ENCODE peak calls at places on chromosome 13, in seven cellular contexts. One of them, this sample, is unnamed.

GRCh38 chr13:41561179-41561578 is 103.8 kb downstream of the RGCC start:
- DNase-seq in Peyer's patch: no peak
- DNase-seq in B cell: no peak
- DNase-seq in coronary artery: no peak
- DNase-seq in foreskin fibroblast: peak; percentile 46
- DNase-seq in pancreas: no peak
- DNase-seq in GM12878: no peak
- DNase-seq in this sample: no peak

GRCh38 chr13:32309812-32310706 is 5.1 kb downstream of the ZAR1L start:
- DNase-seq in Peyer's patch: no peak
- DNase-seq in coronary artery: no peak
- DNase-seq in B cell: peak; percentile 34
- DNase-seq in GM12878: no peak
- DNase-seq in foreskin fibroblast: peak; percentile 49
- DNase-seq in pancreas: no peak
- DNase-seq in this sample: no peak

GRCh38 chr13:46905249-46905648 is 8.4 kb upstream of the HTR2A start:
- DNase-seq in coronary artery: no peak
- DNase-seq in Peyer's patch: no peak
- DNase-seq in pancreas: no peak
- DNase-seq in B cell: no peak
- DNase-seq in GM12878: no peak
- DNase-seq in foreskin fibroblast: peak; percentile 30
- DNase-seq in this sample: no peak

GRCh38 chr13:24997367-24997967 is 98.5 kb upstream of the PABPC3 start:
- DNase-seq in GM12878: no peak
- DNase-seq in B cell: no peak
- DNase-seq in foreskin fibroblast: no peak
- DNase-seq in Peyer's patch: no peak
- DNase-seq in pancreas: no peak
- DNase-seq in coronary artery: no peak
- DNase-seq in this sample: no peak

GRCh38 chr13:38947049-38947448 is 43.6 kb downstream of the STOML3 start:
- DNase-seq in foreskin fibroblast: no peak
- DNase-seq in Peyer's patch: no peak
- DNase-seq in B cell: no peak
- DNase-seq in coronary artery: no peak
- DNase-seq in GM12878: no peak
- DNase-seq in pancreas: no peak
- DNase-seq in this sample: no peak

GRCh38 chr13:25902946-25903345 is 148.9 kb downstream of the SHISA2 start:
- DNase-seq in GM12878: peak; percentile 55
- DNase-seq in coronary artery: no peak
- DNase-seq in B cell: no peak
- DNase-seq in foreskin fibroblast: no peak
- DNase-seq in pancreas: no peak
- DNase-seq in Peyer's patch: no peak
- DNase-seq in this sample: no peak

GRCh38 chr13:75832812-75833211 is 196.7 kb downstream of the LMO7 start:
- DNase-seq in Peyer's patch: no peak
- DNase-seq in B cell: no peak
- DNase-seq in foreskin fibroblast: no peak
- DNase-seq in pancreas: no peak
- DNase-seq in GM12878: no peak
- DNase-seq in coronary artery: no peak
- DNase-seq in this sample: no peak

GRCh38 chr13:101714195-101714594 is 261.7 kb downstream of the ITGBL1 start:
- DNase-seq in Peyer's patch: no peak
- DNase-seq in GM12878: no peak
- DNase-seq in foreskin fibroblast: no peak
- DNase-seq in pancreas: no peak
- DNase-seq in coronary artery: no peak
- DNase-seq in B cell: no peak
- DNase-seq in this sample: no peak

GRCh38 chr13:31050486-31051400 is 111.0 kb downstream of the HSPH1 start:
- DNase-seq in B cell: no peak
- DNase-seq in Peyer's patch: peak; percentile 15
- DNase-seq in GM12878: no peak
- DNase-seq in pancreas: no peak
- DNase-seq in foreskin fibroblast: no peak
- DNase-seq in coronary artery: no peak
- DNase-seq in this sample: no peak

GRCh38 chr13:87810920-87811344 is 139.8 kb downstream of the SLITRK5 start:
- DNase-seq in coronary artery: no peak
- DNase-seq in pancreas: no peak
- DNase-seq in foreskin fibroblast: no peak
- DNase-seq in GM12878: no peak
- DNase-seq in Peyer's patch: no peak
- DNase-seq in B cell: no peak
- DNase-seq in this sample: no peak

GRCh38 chr13:64029343-64030093 is 2613.9 kb upstream of the PCDH20 start:
- DNase-seq in foreskin fibroblast: no peak
- DNase-seq in GM12878: no peak
- DNase-seq in pancreas: peak; percentile 10
- DNase-seq in B cell: no peak
- DNase-seq in Peyer's patch: no peak
- DNase-seq in coronary artery: no peak
- DNase-seq in this sample: no peak

GRCh38 chr13:76161143-76161542 is 525.0 kb downstream of the LMO7 start:
- DNase-seq in Peyer's patch: no peak
- DNase-seq in pancreas: no peak
- DNase-seq in B cell: no peak
- DNase-seq in foreskin fibroblast: no peak
- DNase-seq in GM12878: no peak
- DNase-seq in coronary artery: no peak
- DNase-seq in this sample: no peak

GRCh38 chr13:90974249-90974954 is 373.1 kb upstream of the MIR17HG start:
- DNase-seq in B cell: no peak
- DNase-seq in coronary artery: no peak
- DNase-seq in foreskin fibroblast: no peak
- DNase-seq in GM12878: no peak
- DNase-seq in Peyer's patch: no peak
- DNase-seq in pancreas: no peak
- DNase-seq in this sample: no peak

GRCh38 chr13:90968510-90968909 is 379.0 kb upstream of the MIR17HG start:
- DNase-seq in B cell: no peak
- DNase-seq in coronary artery: no peak
- DNase-seq in GM12878: no peak
- DNase-seq in Peyer's patch: no peak
- DNase-seq in foreskin fibroblast: no peak
- DNase-seq in pancreas: no peak
- DNase-seq in this sample: no peak
- TF ChIP-seq CTCF in B cell: no peak
- TF ChIP-seq CTCF in coronary artery: no peak
- TF ChIP-seq CTCF in GM12878: peak; percentile 30
- TF ChIP-seq CTCF in Peyer's patch: no peak
- TF ChIP-seq CTCF in foreskin fibroblast: no peak
- TF ChIP-seq CTCF in pancreas: no peak
- TF ChIP-seq CTCF in this sample: no peak

DNA sequence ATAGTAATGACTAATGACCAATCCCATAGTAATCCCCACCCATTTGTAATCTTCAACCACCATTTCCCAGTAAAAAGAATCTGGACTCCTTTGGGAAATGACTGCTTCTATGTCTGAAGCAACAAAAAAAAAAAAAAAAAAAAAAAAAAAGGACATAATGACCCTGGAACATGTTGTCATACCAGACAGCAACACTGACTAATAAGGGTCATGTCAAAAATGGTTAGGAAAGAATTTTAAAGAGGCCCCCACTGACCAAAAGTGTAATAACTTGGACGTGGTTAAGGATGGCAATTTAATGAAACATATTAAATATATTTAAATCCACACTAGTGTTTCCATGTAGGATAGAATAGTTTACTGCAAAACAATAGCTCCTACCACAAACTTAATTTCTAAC is 88.2 kb downstream of the TUBA3C start:
- DNase-seq in pancreas: no peak
- DNase-seq in Peyer's patch: no peak
- DNase-seq in GM12878: no peak
- DNase-seq in coronary artery: no peak
- DNase-seq in B cell: no peak
- DNase-seq in foreskin fibroblast: no peak
- DNase-seq in this sample: no peak
- TF ChIP-seq CTCF in pancreas: no peak
- TF ChIP-seq CTCF in Peyer's patch: no peak
- TF ChIP-seq CTCF in GM12878: no peak
- TF ChIP-seq CTCF in coronary artery: no peak
- TF ChIP-seq CTCF in B cell: no peak
- TF ChIP-seq CTCF in foreskin fibroblast: no peak
- TF ChIP-seq CTCF in this sample: no peak

GRCh38 chr13:51249767-51250741 is 27.9 kb downstream of the FAM124A start:
- DNase-seq in foreskin fibroblast: no peak
- DNase-seq in B cell: peak; percentile 41
- DNase-seq in pancreas: no peak
- DNase-seq in GM12878: no peak
- DNase-seq in Peyer's patch: no peak
- DNase-seq in coronary artery: no peak
- DNase-seq in this sample: no peak
- TF ChIP-seq CTCF in foreskin fibroblast: peak; percentile 36
- TF ChIP-seq CTCF in B cell: peak; percentile 40
- TF ChIP-seq CTCF in pancreas: peak; percentile 19
- TF ChIP-seq CTCF in GM12878: peak; percentile 27
- TF ChIP-seq CTCF in Peyer's patch: no peak
- TF ChIP-seq CTCF in coronary artery: no peak
- TF ChIP-seq CTCF in this sample: no peak

GRCh38 chr13:51724721-51725120 is 79.2 kb downstream of the DHRS12 start:
- DNase-seq in foreskin fibroblast: no peak
- DNase-seq in Peyer's patch: no peak
- DNase-seq in coronary artery: no peak
- DNase-seq in pancreas: no peak
- DNase-seq in B cell: no peak
- DNase-seq in GM12878: no peak
- DNase-seq in this sample: no peak
- TF ChIP-seq CTCF in foreskin fibroblast: no peak
- TF ChIP-seq CTCF in Peyer's patch: no peak
- TF ChIP-seq CTCF in coronary artery: no peak
- TF ChIP-seq CTCF in pancreas: no peak
- TF ChIP-seq CTCF in B cell: no peak
- TF ChIP-seq CTCF in GM12878: no peak
- TF ChIP-seq CTCF in this sample: no peak

DNA sequence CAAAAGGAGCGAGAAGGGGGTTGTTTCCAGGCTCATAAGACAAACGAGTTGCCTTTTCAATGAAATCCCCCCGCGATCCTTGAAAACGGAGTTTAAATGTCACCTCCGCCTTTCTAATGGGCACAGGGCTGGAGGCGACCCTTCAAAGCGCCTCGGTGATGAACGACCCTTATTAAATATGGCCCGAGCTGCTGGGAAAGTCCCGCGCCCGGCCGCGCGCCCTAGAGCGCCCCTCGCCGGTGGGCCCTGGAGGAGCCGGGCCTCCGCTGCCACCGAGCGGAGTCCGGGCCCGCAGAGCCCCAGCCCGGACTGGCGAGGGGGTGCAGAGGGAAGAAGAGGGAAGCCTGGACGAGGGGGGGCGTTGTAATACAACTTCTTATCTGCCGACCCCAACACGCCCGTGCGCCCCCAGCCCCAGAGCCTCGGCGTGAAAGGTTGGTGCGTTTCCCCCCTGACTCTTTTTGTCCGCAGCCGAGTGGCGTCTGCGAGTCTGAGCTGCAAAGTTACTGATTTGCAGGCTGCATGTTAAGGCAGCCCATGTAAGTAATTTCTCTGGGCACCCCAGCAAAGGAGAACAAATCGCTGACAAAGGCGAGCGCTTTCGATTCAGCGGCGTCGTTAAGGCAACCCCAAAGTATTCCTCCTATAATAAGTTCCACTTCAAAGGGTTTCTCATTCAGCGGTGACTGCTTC is 11.9 kb downstream of the ZIC5 start:
- DNase-seq in coronary artery: peak; percentile 31
- DNase-seq in foreskin fibroblast: no peak
- DNase-seq in Peyer's patch: no peak
- DNase-seq in pancreas: no peak
- DNase-seq in B cell: peak; percentile 41
- DNase-seq in GM12878: no peak
- DNase-seq in this sample: no peak
- TF ChIP-seq CTCF in coronary artery: no peak
- TF ChIP-seq CTCF in foreskin fibroblast: no peak
- TF ChIP-seq CTCF in Peyer's patch: no peak
- TF ChIP-seq CTCF in pancreas: no peak
- TF ChIP-seq CTCF in B cell: no peak
- TF ChIP-seq CTCF in GM12878: no peak
- TF ChIP-seq CTCF in this sample: no peak

GRCh38 chr13:79245937-79246574 is 160.0 kb downstream of the RBM26 start:
- DNase-seq in Peyer's patch: no peak
- DNase-seq in foreskin fibroblast: no peak
- DNase-seq in B cell: no peak
- DNase-seq in pancreas: no peak
- DNase-seq in coronary artery: no peak
- DNase-seq in GM12878: peak; percentile 16
- DNase-seq in this sample: no peak

GRCh38 chr13:79241697-79242096 is 164.4 kb downstream of the RBM26 start:
- DNase-seq in foreskin fibroblast: no peak
- DNase-seq in coronary artery: no peak
- DNase-seq in pancreas: no peak
- DNase-seq in B cell: no peak
- DNase-seq in Peyer's patch: no peak
- DNase-seq in GM12878: no peak
- DNase-seq in this sample: no peak

GRCh38 chr13:79246575-79246949 is 159.5 kb downstream of the RBM26 start:
- DNase-seq in Peyer's patch: no peak
- DNase-seq in coronary artery: no peak
- DNase-seq in pancreas: no peak
- DNase-seq in B cell: no peak
- DNase-seq in foreskin fibroblast: no peak
- DNase-seq in GM12878: no peak
- DNase-seq in this sample: no peak
- TF ChIP-seq CTCF in Peyer's patch: no peak
- TF ChIP-seq CTCF in coronary artery: no peak
- TF ChIP-seq CTCF in pancreas: no peak
- TF ChIP-seq CTCF in B cell: peak; percentile 42
- TF ChIP-seq CTCF in foreskin fibroblast: no peak
- TF ChIP-seq CTCF in GM12878: peak; percentile 50
- TF ChIP-seq CTCF in this sample: no peak

GRCh38 chr13:45194081-45194939 is 6.5 kb downstream of the KCTD4 start:
- DNase-seq in GM12878: no peak
- DNase-seq in B cell: no peak
- DNase-seq in coronary artery: peak; percentile 76
- DNase-seq in Peyer's patch: no peak
- DNase-seq in pancreas: no peak
- DNase-seq in foreskin fibroblast: no peak
- DNase-seq in this sample: no peak
- TF ChIP-seq CTCF in GM12878: no peak
- TF ChIP-seq CTCF in B cell: no peak
- TF ChIP-seq CTCF in coronary artery: peak; percentile 44
- TF ChIP-seq CTCF in Peyer's patch: no peak
- TF ChIP-seq CTCF in pancreas: no peak
- TF ChIP-seq CTCF in foreskin fibroblast: no peak
- TF ChIP-seq CTCF in this sample: no peak

DNA sequence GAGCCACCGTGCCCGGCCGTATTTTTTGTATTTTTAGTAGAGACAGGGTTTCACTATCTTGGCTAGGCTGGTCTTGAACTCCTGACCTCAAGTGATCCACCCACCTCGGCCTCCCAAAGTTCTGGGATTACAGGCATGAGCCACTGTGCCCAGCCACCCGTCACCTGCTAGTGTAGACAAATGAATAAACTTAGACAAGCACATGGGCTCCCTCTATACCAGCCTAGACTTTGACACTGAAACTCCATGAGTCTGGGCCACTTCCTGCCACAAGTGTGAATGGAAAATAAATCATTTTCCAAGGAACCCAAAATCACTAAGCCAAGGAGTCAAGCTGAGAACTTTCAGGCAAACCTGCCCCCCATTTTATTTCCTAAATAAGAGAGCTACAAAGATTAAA is 27.0 kb upstream of the TPT1 start:
- DNase-seq in pancreas: no peak
- DNase-seq in B cell: no peak
- DNase-seq in Peyer's patch: no peak
- DNase-seq in foreskin fibroblast: no peak
- DNase-seq in GM12878: no peak
- DNase-seq in coronary artery: no peak
- DNase-seq in this sample: no peak
- TF ChIP-seq CTCF in pancreas: no peak
- TF ChIP-seq CTCF in B cell: no peak
- TF ChIP-seq CTCF in Peyer's patch: no peak
- TF ChIP-seq CTCF in foreskin fibroblast: no peak
- TF ChIP-seq CTCF in GM12878: no peak
- TF ChIP-seq CTCF in coronary artery: no peak
- TF ChIP-seq CTCF in this sample: no peak

This sample was measured in natural killer cell.